ENCODE peak calls at places on chromosomes 11 and 22, in five cellular contexts. M is upper lobe of right lung, A is esophagus muscularis mucosa, I is PC-9, C is HCT116. W is an unnamed sample. For H3K36me3 and H3K27me3, the result is how much of the 10 kb centered on the place peaks cover.

GRCh38 chr11:117195208-117195607 is 4.0 kb upstream of the TAGLN start:
- DNase-seq in C (no peak), I (no peak), A (no peak), M (no peak), W (peak)

GRCh38 chr11:16809901-16810668 is 71.6 kb downstream of the C11orf58 start:
- DNase-seq in I (peak), M (no peak), C (no peak), A (no peak), W (no peak)

GRCh38 chr22:19686946-19687345 is 27.4 kb upstream of the SEPTIN5 start:
- DNase-seq in A (no peak), M (no peak), C (no peak), I (no peak), W (no peak)

GRCh38 chr11:121517996-121518395 is 65.2 kb upstream of the SORL1-AS1 start:
- DNase-seq in C (no peak), I (no peak), A (no peak), M (no peak), W (no peak)

GRCh38 chr11:42972741-42973140 is 339.1 kb upstream of the API5 start:
- DNase-seq in A (no peak), M (no peak), I (no peak), C (no peak), W (no peak)

GRCh38 chr11:59938132-59938531 is at the start of gene OOSP1:
- DNase-seq in C (no peak), M (no peak), I (no peak), A (no peak), W (no peak)

GRCh38 chr11:85967457-85967856 is 101.4 kb downstream of the PICALM start:
- DNase-seq in C (no peak), I (no peak), M (no peak), A (no peak), W (no peak)

GRCh38 chr11:114317738-114318137 is 21.5 kb downstream of the NNMT start:
- DNase-seq in C (peak), M (peak), I (no peak), A (peak), W (no peak)

GRCh38 chr11:110376711-110377324 is 52.9 kb upstream of the FDX1 start:
- DNase-seq in M (peak), C (peak), I (peak), A (no peak), W (peak)

GRCh38 chr11:63906585-63906984 is 10.4 kb downstream of the RCOR2 start:
- DNase-seq in C (no peak), M (no peak), A (no peak), I (no peak), W (no peak)

GRCh38 chr11:46237248-46238077 is 40.0 kb upstream of the CREB3L1 start:
- DNase-seq in C (peak), I (peak), A (no peak), M (peak), W (peak)

GRCh38 chr11:44621784-44622183 is 56.3 kb downstream of the CD82 start:
- DNase-seq in A (peak), I (no peak), M (no peak), C (no peak), W (no peak)

GRCh38 chr11:113782134-113782533 is 2.5 kb downstream of the CLDN25 start:
- DNase-seq in A (no peak), M (no peak), I (no peak), C (no peak), W (no peak)

GRCh38 chr11:6353367-6353987 is 33.2 kb upstream of the CAVIN3 start:
- DNase-seq in A (no peak), M (no peak), C (peak), I (peak), W (peak)

GRCh38 chr11:86205415-86206268 is 38.9 kb upstream of the EED start:
- DNase-seq in I (no peak), A (no peak), M (no peak), C (no peak), W (no peak)

GRCh38 chr11:27213232-27213660 is 149.8 kb downstream of the CCDC34 start:
- DNase-seq in M (no peak), I (peak), A (no peak), C (no peak), W (no peak)

GRCh38 chr11:62399868-62400245 is 19.0 kb upstream of the SCGB1A1 start:
- DNase-seq in C (no peak), A (no peak), M (peak), I (no peak), W (no peak)

GRCh38 chr11:128757886-128758612 is 64.2 kb downstream of the FLI1 start:
- DNase-seq in C (no peak), I (no peak), M (no peak), A (no peak), W (no peak)

GRCh38 chr22:20776624-20777405 is 2.9 kb downstream of the SERPIND1 start:
- DNase-seq in I (no peak), C (no peak), M (no peak), A (no peak), W (no peak)

GRCh38 chr22:19879996-19880785 is 25.5 kb upstream of the GNB1L start:
- DNase-seq in A (no peak), C (no peak), M (peak), I (no peak), W (peak)

GRCh38 chr22:46587492-46588278 is 32.5 kb upstream of the GRAMD4 start:
- DNase-seq in A (no peak), I (no peak), C (no peak), M (peak), W (peak)

GRCh38 chr11:73143126-73143838 is 1.2 kb upstream of the FCHSD2 start:
- DNase-seq in A (peak), C (no peak), I (peak), M (no peak), W (no peak)

GRCh38 chr22:25511725-25512124 is 52.8 kb upstream of the GRK3 start:
- DNase-seq in A (no peak), C (no peak), M (no peak), I (no peak), W (no peak)

GRCh38 chr22:42419328-42419881 is 12.8 kb downstream of the NFAM1 start:
- DNase-seq in M (peak), I (no peak), C (no peak), A (no peak), W (no peak)

GRCh38 chr11:2724653-2725366 is 25.0 kb upstream of the KCNQ1OT1 start:
- DNase-seq in A (no peak), M (no peak), I (no peak), C (no peak), W (no peak)

GRCh38 chr22:20418211-20418788 is 19.3 kb downstream of the SCARF2 start:
- DNase-seq in I (no peak), M (peak), C (peak), A (no peak), W (peak)

GRCh38 chr11:108346451-108346850 is 120.9 kb downstream of the C11orf65 start:
- DNase-seq in C (no peak), A (no peak), I (no peak), M (no peak), W (no peak)

GRCh38 chr22:41340357-41340756 is 39.0 kb downstream of the ZC3H7B start:
- DNase-seq in C (no peak), M (no peak), I (no peak), A (no peak), W (no peak)

GRCh38 chr22:41341012-41341411 is 39.7 kb downstream of the ZC3H7B start:
- DNase-seq in A (no peak), M (no peak), I (no peak), C (no peak), W (no peak)

GRCh38 chr22:41343717-41344116 is 38.0 kb upstream of the TEF start:
- DNase-seq in M (no peak), A (no peak), I (no peak), C (no peak), W (no peak)

GRCh38 chr22:41343300-41343699 is 38.4 kb upstream of the TEF start:
- DNase-seq in M (no peak), C (no peak), A (no peak), I (no peak), W (no peak)

GRCh38 chr22:41341990-41342389 is 39.8 kb upstream of the TEF start:
- DNase-seq in I (no peak), M (no peak), C (no peak), A (no peak), W (no peak)
- H3K36me3 ChIP-seq in I (under half), M (half or more), C (under half), A (half or more), W (half or more)

GRCh38 chr11:127000291-127000968 is at the start of gene KIRREL3:
- DNase-seq in C (no peak), A (no peak), I (no peak), M (no peak), W (no peak)
- H3K27ac ChIP-seq in C (no peak), A (no peak), I (no peak), M (no peak), W (no peak)

DNA sequence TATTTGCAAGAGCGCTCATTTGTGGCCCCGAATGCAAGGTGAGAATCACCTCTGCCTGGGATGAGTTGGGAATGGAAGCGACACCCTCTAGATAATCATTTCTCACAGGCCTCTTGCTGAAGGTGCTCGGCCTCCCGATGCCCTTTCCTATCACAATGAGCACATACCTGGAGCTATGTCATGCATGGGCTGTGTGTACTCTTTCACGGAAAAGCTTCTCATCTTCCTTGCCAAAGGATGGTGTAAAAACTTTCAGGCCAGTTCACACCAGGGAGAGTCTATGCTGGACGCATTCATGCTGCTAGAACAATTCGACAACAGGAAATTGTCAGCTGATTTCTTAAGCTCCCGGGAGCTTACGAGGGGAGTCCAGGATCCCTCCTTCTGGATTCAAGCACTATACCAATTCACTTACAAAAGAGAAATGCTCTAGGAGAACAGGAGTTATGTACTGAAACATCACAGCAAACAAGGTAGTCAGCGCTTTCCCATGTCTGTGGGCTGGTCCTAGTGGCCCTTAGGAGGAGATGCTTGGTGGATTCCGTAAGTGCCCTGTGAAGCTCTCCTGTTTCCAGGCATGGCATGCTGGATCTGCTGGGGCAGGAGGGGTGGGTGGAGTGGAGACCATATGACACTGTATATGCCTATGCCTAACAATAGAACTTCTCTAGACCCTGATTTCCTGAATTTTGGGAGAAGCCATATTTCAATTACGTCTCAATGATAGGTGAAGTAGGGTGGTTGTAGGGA is 53.1 kb upstream of the B3GAT1 start:
- DNase-seq in A (no peak), C (no peak), M (no peak), I (no peak), W (no peak)
- H3K27me3 ChIP-seq in A (half or more), C (half or more), M (under half), I (half or more), W (under half)

DNA sequence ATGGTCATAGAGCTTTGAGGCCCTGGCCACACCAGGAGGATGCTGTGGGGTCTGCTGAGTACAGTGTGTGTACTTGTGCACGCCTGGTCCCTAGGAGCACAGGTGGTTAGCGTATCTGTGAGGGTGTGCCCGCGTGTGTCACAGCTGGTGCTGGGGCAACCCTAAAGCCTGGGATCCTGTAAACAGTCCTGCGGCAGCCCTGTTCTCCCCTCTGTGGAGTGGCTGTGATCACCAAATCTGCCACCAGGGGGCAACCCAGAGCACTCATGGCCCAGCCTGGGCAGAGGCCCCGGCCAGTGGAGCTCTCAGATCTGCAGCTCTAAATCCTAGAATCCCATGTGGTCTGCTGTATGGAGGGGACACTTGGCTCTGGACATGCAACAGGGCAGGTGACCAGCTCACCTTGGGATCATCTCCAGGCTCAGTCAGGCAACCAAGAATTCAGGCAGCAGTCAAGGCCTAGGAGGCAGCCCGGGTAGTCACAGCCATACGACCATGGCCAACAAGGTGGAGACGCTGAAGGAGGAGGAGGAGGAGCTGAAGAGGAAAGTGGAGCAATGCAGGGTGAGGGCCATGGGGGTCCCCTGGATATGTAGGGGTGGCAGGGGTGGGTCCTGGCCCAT is 3.9 kb downstream of the SH3BP1 start:
- DNase-seq in A (peak), I (peak), M (peak), C (no peak), W (peak)
- H3K36me3 ChIP-seq in A (under half), I (under half), M (under half), C (under half), W (under half)

GRCh38 chr11:119828011-119828410 is 99.0 kb upstream of the NECTIN1 start:
- DNase-seq in C (no peak), A (no peak), M (no peak), I (no peak), W (no peak)
- H3K27ac ChIP-seq in C (no peak), A (no peak), M (no peak), I (no peak), W (no peak)

GRCh38 chr22:22154068-22154467 is 90.5 kb upstream of the VPREB1 start:
- DNase-seq in M (no peak), I (no peak), C (no peak), A (no peak), W (no peak)
- H3K27me3 ChIP-seq in M (under half), I (under half), C (under half), A (under half), W (under half)

GRCh38 chr11:118886681-118887111 is 3.0 kb downstream of the CXCR5 start:
- DNase-seq in A (no peak), C (no peak), M (no peak), I (no peak), W (no peak)

GRCh38 chr11:118887219-118887618 is 3.5 kb downstream of the CXCR5 start:
- DNase-seq in M (no peak), C (no peak), A (no peak), I (no peak), W (no peak)

GRCh38 chr11:118888398-118888797 is 4.7 kb downstream of the CXCR5 start:
- DNase-seq in M (no peak), C (peak), I (peak), A (no peak), W (no peak)

GRCh38 chr11:118892515-118892914 is 8.8 kb downstream of the CXCR5 start:
- DNase-seq in I (peak), C (no peak), M (no peak), A (no peak), W (no peak)

DNA sequence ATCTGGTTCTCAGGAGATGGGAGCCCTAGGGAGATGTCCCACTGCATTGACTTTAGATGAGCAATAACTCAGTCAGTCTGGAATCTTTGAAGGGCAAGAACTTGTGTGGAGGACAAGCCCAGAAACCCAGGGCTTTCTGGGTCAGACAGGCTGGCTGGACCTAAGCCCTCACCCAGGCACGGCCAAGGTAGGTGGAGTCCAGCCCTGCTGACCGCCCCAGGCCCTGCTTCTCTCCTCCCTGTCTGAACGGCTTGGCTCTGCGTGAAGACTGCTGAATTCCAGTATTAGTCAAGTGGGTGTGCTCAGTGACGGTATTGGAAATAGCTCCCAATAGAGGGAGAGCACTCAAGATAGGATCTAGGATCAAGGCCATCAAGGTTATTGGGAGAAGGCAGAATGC is 6.1 kb downstream of the CXCR5 start:
- DNase-seq in A (no peak), M (no peak), C (no peak), I (no peak), W (no peak)
- H3K36me3 ChIP-seq in A (under half), M (under half), C (under half), I (under half), W (under half)

GRCh38 chr22:24437091-24437490 is 9.7 kb downstream of the ADORA2A start:
- DNase-seq in C (no peak), M (no peak), A (no peak), I (no peak), W (no peak)
- H3K27ac ChIP-seq in C (no peak), M (no peak), A (no peak), I (no peak), W (no peak)

W was measured in lower lobe of right lung.